ENCODE peak calls at places on chromosomes 7 and 10, in four cellular contexts. T is fibroblast of lung, A is GM12878, V is mesendoderm. L is an unnamed sample.

GRCh38 chr7:135300913-135301765 is 67.5 kb downstream of the STRA8 start:
- DNase-seq in T (peak), A (no peak), V (no peak), L (no peak)

GRCh38 chr10:69809318-69809717 is 7.6 kb downstream of the COL13A1 start:
- DNase-seq in T (no peak), A (no peak), V (no peak), L (no peak)

GRCh38 chr7:24727165-24728120 is 29.8 kb downstream of the GSDME start:
- DNase-seq in T (no peak), A (no peak), V (no peak), L (no peak)

GRCh38 chr7:139813689-139814088 is 15.4 kb upstream of the TBXAS1 start:
- DNase-seq in T (no peak), A (no peak), V (no peak), L (no peak)

GRCh38 chr7:69674701-69675182 is 76.5 kb downstream of the AUTS2 start:
- DNase-seq in T (no peak), A (peak), V (no peak), L (no peak)

GRCh38 chr10:60662917-60663614 is 115.2 kb upstream of the CDK1 start:
- DNase-seq in T (peak), A (no peak), V (peak), L (peak)

GRCh38 chr7:120218702-120219101 is 54.3 kb upstream of the KCND2 start:
- DNase-seq in T (no peak), A (no peak), V (no peak), L (no peak)

GRCh38 chr10:102612964-102613275 is 31.4 kb upstream of the TRIM8 start:
- DNase-seq in T (no peak), A (no peak), V (no peak), L (no peak)

GRCh38 chr10:86113044-86113443 is 253.6 kb downstream of the GRID1 start:
- DNase-seq in T (no peak), A (no peak), V (no peak), L (no peak)

GRCh38 chr10:48442090-48442808 is 135.8 kb downstream of the MAPK8 start:
- DNase-seq in T (no peak), A (no peak), V (no peak), L (no peak)

GRCh38 chr7:31126976-31127375 is 74.9 kb downstream of the ADCYAP1R1 start:
- DNase-seq in T (peak), A (no peak), V (no peak), L (peak)

DNA sequence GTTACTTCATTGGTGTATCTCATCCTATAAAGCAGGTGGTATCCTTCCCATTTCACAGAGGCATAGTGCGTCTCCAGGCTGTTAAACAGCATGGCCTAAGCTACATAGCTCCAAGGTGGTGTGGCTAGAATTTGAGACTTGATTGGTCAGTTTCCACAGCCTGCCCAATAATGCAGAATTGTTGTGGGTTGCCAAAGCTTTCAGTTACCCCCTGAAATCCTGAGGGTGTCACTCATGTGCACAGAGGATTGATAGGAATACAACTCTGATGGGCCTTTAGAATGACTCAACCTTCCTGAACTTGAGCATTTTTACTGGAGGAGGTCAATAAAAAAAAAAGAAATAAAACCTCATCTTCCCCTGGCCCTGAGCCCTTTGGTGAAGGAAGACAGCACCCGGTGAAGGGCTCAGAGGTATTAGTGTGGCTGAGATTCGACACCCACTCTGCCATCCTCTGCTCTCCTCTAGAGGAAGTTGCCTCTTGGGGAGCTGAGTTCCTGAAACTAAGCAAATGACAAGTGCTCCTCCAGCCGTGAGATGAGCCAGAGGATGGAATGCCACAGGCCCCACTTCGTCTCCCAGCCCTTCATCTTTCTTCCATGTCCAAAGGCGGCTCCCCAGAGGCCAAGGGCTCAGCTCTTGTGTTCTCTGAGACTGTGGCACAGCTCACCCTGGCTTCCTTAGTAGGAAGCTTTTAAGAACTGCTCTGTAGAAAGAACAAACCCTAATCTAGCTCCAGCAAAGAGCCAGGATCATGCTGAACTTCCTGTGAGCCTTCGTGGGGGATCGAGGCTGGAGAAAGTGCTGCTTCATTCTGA is 1.0 kb downstream of the ACSL5 start:
- DNase-seq in T (no peak), A (no peak), V (peak), L (no peak)
- H3K27ac ChIP-seq in T (no peak), A (peak), V (no peak), L (peak)

GRCh38 chr7:77360104-77360503 is 56.0 kb downstream of the GSAP start:
- DNase-seq in T (no peak), A (no peak), V (no peak), L (peak)

GRCh38 chr7:77360969-77361368 is 55.2 kb downstream of the GSAP start:
- DNase-seq in T (no peak), A (no peak), V (no peak), L (no peak)

GRCh38 chr7:77362905-77363304 is 53.2 kb downstream of the GSAP start:
- DNase-seq in T (no peak), A (no peak), V (no peak), L (no peak)

GRCh38 chr7:77354914-77355313 is 61.2 kb downstream of the GSAP start:
- DNase-seq in T (no peak), A (no peak), V (no peak), L (no peak)

DNA sequence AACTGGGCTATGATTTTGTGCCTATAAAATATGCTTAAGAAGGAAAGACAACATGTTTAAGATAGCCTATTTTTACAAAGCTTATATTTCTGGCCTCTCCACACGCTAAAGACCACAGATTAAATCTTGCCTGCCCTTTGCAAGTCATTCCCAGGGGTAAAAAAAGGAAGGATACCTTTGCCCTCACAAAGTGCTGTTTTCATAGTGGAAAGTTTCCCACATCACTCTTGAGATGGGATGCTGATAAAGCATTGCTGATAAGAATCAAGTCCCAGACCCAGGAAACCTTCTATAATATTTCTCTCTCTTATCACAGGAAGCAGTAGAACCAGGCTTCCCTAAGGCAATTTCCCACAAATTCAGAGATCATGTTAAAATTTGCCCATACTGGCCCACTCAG is 56.5 kb downstream of the GSAP start:
- DNase-seq in T (no peak), A (no peak), V (no peak), L (no peak)
- H3K4me2 ChIP-seq in T (no peak), A (no peak), V (no peak), L (no peak)

DNA sequence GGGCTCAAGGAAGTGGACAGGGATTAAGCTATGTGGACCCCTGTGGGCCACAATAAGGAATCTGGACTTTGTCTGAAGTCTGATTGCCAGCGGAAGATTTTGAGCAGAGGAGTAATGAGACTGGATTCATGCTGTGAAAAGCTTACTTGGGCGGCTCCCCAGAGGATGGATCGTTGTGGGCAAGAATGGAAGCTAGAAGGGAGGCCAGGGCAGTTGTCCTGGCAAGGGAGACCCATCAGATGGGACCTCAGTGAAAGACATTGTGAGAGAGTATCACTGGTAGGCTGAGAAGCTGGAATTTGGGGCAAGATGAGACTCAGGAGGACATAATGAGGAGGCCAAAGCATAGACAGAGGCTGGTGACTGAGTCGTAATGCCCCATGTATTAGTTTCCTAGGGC is 15.6 kb downstream of the ABCC2 start:
- DNase-seq in T (no peak), A (no peak), V (no peak), L (no peak)
- H3K9ac ChIP-seq in T (no peak), A (no peak), V (no peak), L (no peak)

GRCh38 chr7:118078015-118078414 is 105.9 kb upstream of the LSM8 start:
- DNase-seq in T (no peak), A (no peak), V (no peak), L (no peak)
- H3K27ac ChIP-seq in T (no peak), A (no peak), V (no peak), L (no peak)

GRCh38 chr7:133562617-133563016 is 309.7 kb downstream of the EXOC4 start:
- DNase-seq in T (peak), A (no peak), V (no peak), L (no peak)
- H3K4me2 ChIP-seq in T (no peak), A (no peak), V (no peak), L (no peak)

DNA sequence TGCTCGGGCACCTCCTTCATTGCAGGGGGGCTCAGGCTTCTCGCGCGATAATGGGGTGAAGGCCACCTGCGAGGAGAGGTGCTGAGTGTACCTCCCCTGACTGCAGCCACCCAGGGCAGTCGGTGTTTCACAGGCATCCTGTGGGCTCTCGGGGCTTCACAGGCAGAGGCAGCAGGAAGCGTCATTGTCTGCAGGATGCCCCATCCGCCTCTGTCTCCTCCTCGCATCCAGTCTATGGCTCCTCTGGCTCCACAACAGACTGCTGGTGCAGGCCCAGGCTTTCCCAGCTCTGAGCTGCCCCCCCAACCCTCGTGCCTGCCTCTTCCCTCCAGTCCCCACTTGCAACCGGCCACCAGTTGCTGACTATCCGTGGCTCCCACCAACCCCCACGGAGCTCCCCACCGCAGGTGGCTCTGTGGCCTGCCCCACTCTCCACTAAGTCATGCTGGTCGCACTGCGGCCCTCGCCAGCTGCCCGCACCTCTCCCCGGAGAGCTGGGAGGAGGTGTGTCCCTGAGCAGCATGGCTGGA is 36.5 kb downstream of the CAMK2B start:
- DNase-seq in T (no peak), A (no peak), V (no peak), L (no peak)
- H3K9ac ChIP-seq in T (no peak), A (no peak), V (no peak), L (no peak)